ENCODE peak calls at places on chromosomes 3 and 15, in four cellular contexts. W is heart left ventricle, T is epithelial cell of proximal tubule, E is A549. I is an unnamed sample.

GRCh38 chr3:45496550-45496949 is 98.0 kb upstream of the LIMD1 start:
- DNase-seq in W (peak), T (no peak), E (no peak), I (no peak)

GRCh38 chr3:146929696-146930095 is 324.6 kb upstream of the PLSCR5 start:
- DNase-seq in W (no peak), T (no peak), E (no peak), I (no peak)

GRCh38 chr3:43893721-43894120 is 203.0 kb downstream of the ABHD5 start:
- DNase-seq in W (no peak), T (no peak), E (no peak), I (no peak)

GRCh38 chr3:134652409-134652831 is 1.6 kb upstream of the KY start:
- DNase-seq in W (no peak), T (no peak), E (no peak), I (no peak)

GRCh38 chr3:122767690-122768372 is 25.8 kb downstream of the HSPBAP1 start:
- DNase-seq in W (no peak), T (no peak), E (no peak), I (no peak)

GRCh38 chr3:125192190-125193035 is 20.1 kb downstream of the SLC12A8 start:
- DNase-seq in W (no peak), T (peak), E (no peak), I (no peak)

GRCh38 chr3:196772102-196772501 is 32.4 kb downstream of the PAK2 start:
- DNase-seq in W (no peak), T (no peak), E (no peak), I (no peak)

GRCh38 chr3:187958432-187959003 is 195.4 kb upstream of the LPP start:
- DNase-seq in W (peak), T (no peak), E (no peak), I (no peak)

GRCh38 chr15:51782357-51782896 is 31.0 kb downstream of the TMOD2 start:
- DNase-seq in W (no peak), T (no peak), E (peak), I (no peak)

GRCh38 chr3:126836220-126836860 is 132.3 kb downstream of the CHCHD6 start:
- DNase-seq in W (no peak), T (no peak), E (no peak), I (no peak)
- TF ChIP-seq CTCF in W (no peak), T (no peak), E (no peak), I (no peak)

GRCh38 chr3:66994588-66994987 is 3.5 kb upstream of the KBTBD8 start:
- DNase-seq in W (no peak), T (no peak), E (no peak), I (no peak)

GRCh38 chr3:66989860-66990696 is 8.0 kb upstream of the KBTBD8 start:
- DNase-seq in W (no peak), T (no peak), E (peak), I (no peak)

GRCh38 chr3:66991478-66991877 is 6.6 kb upstream of the KBTBD8 start:
- DNase-seq in W (no peak), T (no peak), E (no peak), I (no peak)

GRCh38 chr3:66989241-66989640 is 8.9 kb upstream of the KBTBD8 start:
- DNase-seq in W (no peak), T (no peak), E (no peak), I (no peak)

DNA sequence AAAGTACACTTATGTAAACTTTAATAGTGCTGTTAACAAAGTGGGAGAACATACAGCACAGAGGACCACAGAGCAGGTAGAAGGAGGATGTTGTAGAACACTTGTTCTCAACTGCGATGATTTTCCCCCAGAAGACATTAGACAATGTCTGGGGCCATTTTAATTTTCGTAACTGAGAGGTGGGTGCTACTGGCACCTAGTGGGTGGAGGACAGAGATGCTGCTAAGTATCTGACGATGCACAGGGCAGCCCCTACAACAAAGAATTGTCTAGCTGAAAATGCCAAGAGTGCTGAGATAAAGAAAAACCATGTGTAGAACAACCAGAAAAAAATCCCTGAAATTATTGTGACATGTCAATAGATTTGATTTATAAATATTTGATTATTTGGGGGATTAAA is 5.0 kb upstream of the KBTBD8 start:
- DNase-seq in W (no peak), T (no peak), E (no peak), I (no peak)
- TF ChIP-seq CTCF in W (no peak), T (peak), E (no peak), I (no peak)

DNA sequence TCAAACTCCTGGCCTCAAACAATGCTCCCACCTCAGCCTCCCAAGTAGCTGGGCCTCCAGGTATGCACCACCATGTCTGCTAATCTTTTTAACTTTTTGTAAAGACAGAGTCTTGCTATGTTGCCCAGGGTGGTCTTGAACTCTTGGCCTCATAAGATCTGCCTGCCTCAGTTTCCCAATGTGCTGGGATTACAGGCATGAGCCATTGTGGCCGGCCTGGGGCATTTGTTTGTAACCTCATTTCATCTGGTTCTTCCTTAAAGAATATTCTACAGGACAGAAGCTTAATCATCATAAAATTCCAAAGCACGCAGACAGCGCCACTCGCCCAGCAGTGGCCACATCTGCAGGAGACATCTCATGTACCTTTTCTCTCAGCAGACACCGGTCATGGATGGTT is 23.6 kb upstream of the CYFIP1 start:
- DNase-seq in W (no peak), T (no peak), E (no peak), I (no peak)
- TF ChIP-seq CTCF in W (no peak), T (no peak), E (no peak), I (no peak)

DNA sequence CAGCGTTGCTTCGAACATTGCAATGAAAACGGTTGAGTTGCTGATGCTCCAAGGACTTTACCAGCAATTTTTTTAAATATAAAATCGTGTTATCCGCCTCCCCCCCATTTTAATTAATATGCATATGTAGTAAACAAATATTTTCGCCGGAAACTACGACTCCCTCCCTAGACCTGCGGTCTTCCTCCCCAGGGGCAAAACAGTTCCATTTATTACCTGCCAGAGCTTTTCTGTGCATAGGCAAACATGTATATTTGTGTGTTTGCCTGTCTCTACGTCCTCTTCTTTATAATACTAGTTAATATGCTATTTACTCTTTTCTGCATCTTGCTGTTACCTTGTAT is 593 bp upstream of the RSL24D1 start:
- DNase-seq in W (no peak), T (no peak), E (no peak), I (no peak)
- TF ChIP-seq CTCF in W (no peak), T (no peak), E (no peak), I (no peak)

GRCh38 chr3:99928758-99929408 is 111.2 kb downstream of the CMSS1 start:
- DNase-seq in W (no peak), T (no peak), E (no peak), I (no peak)
- TF ChIP-seq CTCF in W (no peak), T (no peak), E (no peak), I (no peak)

GRCh38 chr3:61299981-61300380 is 48.7 kb upstream of the FHIT start:
- DNase-seq in W (no peak), T (peak), E (no peak), I (no peak)

DNA sequence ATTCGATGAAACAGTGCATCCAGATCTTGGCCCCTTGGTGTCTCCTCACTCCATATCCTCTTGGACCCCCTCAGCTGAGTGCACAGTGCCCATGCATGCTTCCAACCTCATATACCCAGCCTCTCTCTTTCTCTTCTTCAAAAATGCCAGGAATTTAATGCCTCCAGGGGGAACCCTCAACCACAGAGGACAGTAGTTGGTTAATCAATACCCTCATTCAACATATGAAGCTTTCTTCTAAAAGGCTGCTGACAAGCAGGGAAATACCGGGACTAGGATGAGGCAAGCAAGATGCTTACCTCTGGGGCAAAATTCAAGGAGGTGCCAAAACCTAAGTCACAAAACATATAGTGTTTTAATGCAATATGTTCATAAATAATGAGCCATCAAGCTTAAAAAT is 48.1 kb upstream of the FHIT start:
- DNase-seq in W (no peak), T (peak), E (no peak), I (no peak)
- TF ChIP-seq CTCF in W (no peak), T (peak), E (no peak), I (no peak)

GRCh38 chr3:55030938-55031337 is 103.1 kb upstream of the LRTM1 start:
- DNase-seq in W (no peak), T (no peak), E (no peak), I (no peak)
- TF ChIP-seq CTCF in W (no peak), T (no peak), E (no peak), I (no peak)

GRCh38 chr15:36358094-36358961 is 221.1 kb upstream of the CDIN1 start:
- DNase-seq in W (no peak), T (no peak), E (no peak), I (no peak)
- TF ChIP-seq CTCF in W (no peak), T (no peak), E (no peak), I (no peak)

DNA sequence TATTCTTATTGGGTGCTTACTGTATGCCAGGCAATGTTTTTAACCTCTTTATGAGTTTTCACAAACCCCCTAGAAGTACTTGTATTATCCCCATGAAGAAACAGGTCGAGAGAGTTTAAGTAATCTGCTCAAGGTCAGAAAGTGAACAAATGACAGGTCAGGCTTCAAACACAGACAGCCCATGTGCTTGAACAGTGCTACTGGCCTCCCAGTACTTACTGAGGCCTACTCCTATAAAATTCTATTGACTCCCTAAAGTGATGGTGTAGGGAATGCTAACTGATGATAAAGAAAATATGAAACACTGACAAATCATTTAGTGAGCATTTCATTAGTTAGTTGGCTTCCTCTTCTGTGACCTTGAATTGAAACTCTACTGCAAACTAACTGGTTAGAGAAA is 4.2 kb upstream of the CNBP start:
- DNase-seq in W (no peak), T (no peak), E (no peak), I (no peak)
- TF ChIP-seq CTCF in W (no peak), T (no peak), E (no peak), I (no peak)

GRCh38 chr3:150503402-150504099 is 42.7 kb downstream of the SERP1 start:
- DNase-seq in W (no peak), T (no peak), E (no peak), I (no peak)
- TF ChIP-seq CTCF in W (no peak), T (no peak), E (no peak), I (no peak)

I was measured in activated B cell treated with CpG ODN at 0.5 μM for 24 hours.